ENCODE peak calls at places on chromosomes 4 and X, in five cellular contexts. E is IMR-90, O is progenitor cell of endocrine pancreas, H is H9, W is GM13976. M is an unnamed sample.

GRCh38 chrX:8832582-8833378 is 31.6 kb upstream of the FAM9A start:
- DNase-seq in E (no peak), O (no peak), H (no peak), W (no peak), M (no peak)

GRCh38 chr4:97142405-97142804 is 1000.9 kb downstream of the STPG2 start:
- DNase-seq in E (no peak), O (no peak), H (no peak), W (no peak), M (no peak)

GRCh38 chrX:25015486-25016360 is at the start of gene ARX:
- DNase-seq in E (peak; percentile 42), O (no peak), H (peak; percentile 94), W (peak; percentile 62), M (peak; percentile 78)

GRCh38 chrX:116111934-116112595 is 58.5 kb upstream of the AGTR2 start:
- DNase-seq in E (no peak), O (no peak), H (no peak), W (no peak), M (no peak)

GRCh38 chr4:122845760-122846159 is 19.1 kb downstream of the FGF2 start:
- DNase-seq in E (no peak), O (no peak), H (no peak), W (no peak), M (no peak)

GRCh38 chr4:6655924-6656323 is 15.4 kb downstream of the MRFAP1 start:
- DNase-seq in E (no peak), O (no peak), H (no peak), W (no peak), M (no peak)

GRCh38 chr4:122045533-122045932 is 93.7 kb upstream of the TRPC3 start:
- DNase-seq in E (peak; percentile 96), O (no peak), H (no peak), W (no peak), M (no peak)

GRCh38 chr4:77669911-77670590 is 64.4 kb downstream of the CXCL13 start:
- DNase-seq in E (no peak), O (no peak), H (no peak), W (no peak), M (no peak)

GRCh38 chr4:127685292-127685691 is 44.9 kb upstream of the SLC25A31 start:
- DNase-seq in E (peak; percentile 73), O (no peak), H (no peak), W (no peak), M (no peak)

GRCh38 chr4:114754616-114755015 is 156.0 kb downstream of the UGT8 start:
- DNase-seq in E (no peak), O (no peak), H (no peak), W (no peak), M (no peak)

GRCh38 chr4:123750044-123750443 is 353.4 kb downstream of the SPRY1 start:
- DNase-seq in E (no peak), O (no peak), H (peak; percentile 63), W (no peak), M (no peak)

GRCh38 chr4:36399762-36400353 is 118.4 kb downstream of the DTHD1 start:
- DNase-seq in E (no peak), O (no peak), H (no peak), W (no peak), M (peak; percentile 24)

GRCh38 chr4:113733685-113734084 is 27.9 kb downstream of the CAMK2D start:
- DNase-seq in E (no peak), O (no peak), H (no peak), W (no peak), M (no peak)

GRCh38 chr4:96260071-96260682 is 420.3 kb downstream of the PDHA2 start:
- DNase-seq in E (no peak), O (no peak), H (peak; percentile 38), W (no peak), M (no peak)

GRCh38 chr4:40200881-40201797 is 4.3 kb downstream of the RHOH start:
- DNase-seq in E (peak; percentile 82), O (no peak), H (no peak), W (no peak), M (no peak)

GRCh38 chrX:791479-792034 is 161.0 kb downstream of the SHOX start:
- DNase-seq in E (no peak), O (no peak), H (peak; percentile 74), W (no peak), M (no peak)

GRCh38 chr4:2862528-2862927 is 18.9 kb downstream of the ADD1 start:
- DNase-seq in E (peak; percentile 41), O (no peak), H (peak; percentile 56), W (no peak), M (no peak)

GRCh38 chr4:6935961-6936360 is 26.3 kb downstream of the TBC1D14 start:
- DNase-seq in E (no peak), O (no peak), H (no peak), W (no peak), M (no peak)

GRCh38 chrX:9528498-9528897 is 63.6 kb downstream of the TBL1X start:
- DNase-seq in E (no peak), O (no peak), H (peak; percentile 24), W (no peak), M (no peak)

GRCh38 chr4:165600959-165601674 is 222.3 kb downstream of the CPE start:
- DNase-seq in E (no peak), O (no peak), H (no peak), W (no peak), M (no peak)

GRCh38 chr4:122542411-122543236 is 78.2 kb downstream of the IL21 start:
- DNase-seq in E (peak; percentile 65), O (no peak), H (no peak), W (peak; percentile 47), M (peak; percentile 39)

GRCh38 chr4:165293927-165294649 is 33.4 kb upstream of the MSMO1 start:
- DNase-seq in E (no peak), O (no peak), H (no peak), W (no peak), M (no peak)

GRCh38 chr4:158873795-158874359 is 105.1 kb downstream of the FNIP2 start:
- DNase-seq in E (peak; percentile 96), O (no peak), H (no peak), W (no peak), M (no peak)

GRCh38 chrX:19986531-19986930 is 4.3 kb downstream of the BCLAF3 start:
- DNase-seq in E (no peak), O (no peak), H (no peak), W (no peak), M (no peak)

GRCh38 chr4:142405021-142405991 is 440.8 kb downstream of the INPP4B start:
- DNase-seq in E (peak; percentile 68), O (no peak), H (peak; percentile 30), W (no peak), M (no peak)

GRCh38 chrX:78708171-78708570 is 39.3 kb upstream of the LPAR4 start:
- DNase-seq in E (peak; percentile 41), O (no peak), H (peak; percentile 46), W (no peak), M (peak; percentile 6)

GRCh38 chr4:38565271-38566199 is 98.5 kb upstream of the KLF3 start:
- DNase-seq in E (peak; percentile 82), O (no peak), H (no peak), W (no peak), M (no peak)

GRCh38 chrX:118566359-118566758 is 70.7 kb downstream of the DOCK11 start:
- DNase-seq in E (peak; percentile 15), O (no peak), H (no peak), W (no peak), M (no peak)

GRCh38 chrX:9940397-9940796 is 26.8 kb upstream of the CLDN34 start:
- DNase-seq in E (peak; percentile 82), O (no peak), H (no peak), W (no peak), M (no peak)

GRCh38 chr4:112245383-112245782 is 13.8 kb downstream of the AP1AR start:
- DNase-seq in E (peak; percentile 13), O (no peak), H (no peak), W (no peak), M (no peak)

GRCh38 chrX:21738145-21738949 is 19.6 kb downstream of the SMPX start:
- DNase-seq in E (no peak), O (peak; percentile 49), H (peak; percentile 85), W (no peak), M (no peak)

GRCh38 chr4:27006646-27007045 is 146.0 kb downstream of the STIM2 start:
- DNase-seq in E (no peak), O (no peak), H (no peak), W (no peak), M (no peak)

GRCh38 chrX:116198810-116199209 is 28.3 kb downstream of the AGTR2 start:
- DNase-seq in E (no peak), O (no peak), H (no peak), W (no peak), M (no peak)

GRCh38 chr4:55543858-55544257 is 2.9 kb downstream of the CLOCK start:
- DNase-seq in E (peak; percentile 27), O (no peak), H (no peak), W (no peak), M (no peak)
- TF ChIP-seq CTCF in E (no peak), O (no peak), H (peak; percentile 42), W (no peak), M (peak; percentile 2)

DNA sequence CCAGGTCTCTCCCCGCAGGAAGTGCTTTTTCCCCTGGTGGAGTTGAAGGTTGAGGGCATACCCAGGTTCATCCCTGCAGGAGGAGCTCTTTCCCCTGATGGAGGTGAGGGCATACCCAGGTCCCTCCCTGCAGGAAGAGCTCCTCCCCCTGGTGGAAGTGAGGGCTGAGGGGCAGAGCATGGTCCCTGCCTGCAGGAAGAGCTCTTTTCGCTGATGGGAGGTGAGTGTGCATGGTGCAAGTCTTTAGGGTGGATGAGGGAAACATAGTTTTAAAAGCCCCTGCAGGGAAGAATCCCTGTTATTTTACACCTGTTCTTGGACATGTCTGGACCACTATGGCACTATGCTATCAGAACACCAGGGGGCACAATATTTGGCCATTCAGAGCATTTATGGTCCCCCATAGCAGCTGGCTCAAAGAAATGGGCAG is 43.7 kb upstream of the PUDP start:
- DNase-seq in E (peak; percentile 5), O (no peak), H (peak; percentile 69), W (no peak), M (no peak)
- TF ChIP-seq CTCF in E (peak; percentile 29), O (peak; percentile 32), H (peak; percentile 66), W (no peak), M (peak; percentile 30)

DNA sequence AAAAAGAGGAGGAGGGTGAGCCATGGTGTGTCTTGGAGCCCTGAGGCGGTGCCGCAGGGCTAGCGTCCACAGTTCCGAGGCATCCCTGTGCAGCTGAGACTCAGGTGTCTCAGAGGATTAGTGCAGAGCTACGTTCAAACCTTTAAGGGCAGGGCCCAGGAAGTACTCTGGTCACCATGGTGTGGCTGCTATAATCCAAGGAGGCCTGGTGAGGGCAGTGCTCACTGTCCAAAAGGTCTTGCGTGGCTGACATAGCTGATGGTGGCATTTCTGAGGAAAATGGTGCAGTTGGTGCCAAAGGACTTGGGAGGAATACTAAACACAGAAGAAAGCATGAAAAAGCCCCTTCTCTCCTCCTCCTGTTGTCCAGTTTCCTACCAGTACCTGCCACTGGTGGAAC is 146.9 kb downstream of the DCHS2 start:
- DNase-seq in E (no peak), O (no peak), H (peak; percentile 71), W (peak; percentile 20), M (peak; percentile 19)
- TF ChIP-seq CTCF in E (no peak), O (peak; percentile 20), H (peak; percentile 60), W (no peak), M (peak; percentile 33)

DNA sequence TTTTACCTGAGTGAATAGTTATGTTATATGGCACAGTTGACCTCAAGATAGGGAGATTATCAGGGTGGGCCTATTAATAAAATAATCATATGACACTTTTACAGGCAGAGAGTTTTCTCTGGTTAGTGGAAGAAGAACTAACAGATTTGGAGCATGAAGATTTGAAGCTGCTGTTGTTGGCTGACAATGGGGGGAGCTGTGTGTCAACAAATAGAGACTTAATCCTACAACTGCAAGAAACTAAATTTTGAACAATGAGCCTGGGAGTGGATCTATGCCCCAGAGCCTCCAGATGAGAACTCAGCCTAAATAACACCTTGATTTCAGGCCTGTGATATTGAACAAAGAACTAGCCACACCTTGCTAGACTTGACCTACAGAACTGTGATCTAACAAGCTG is 7.2 kb upstream of the CCSER1 start:
- DNase-seq in E (no peak), O (no peak), H (no peak), W (no peak), M (no peak)
- TF ChIP-seq CTCF in E (no peak), O (no peak), H (peak; percentile 61), W (peak; percentile 1), M (peak; percentile 22)